ENCODE peak calls at places on chromosomes 1 and 21, in eight cellular contexts. One of them, this sample, is unnamed.

GRCh38 chr1:24641646-24642151 is 1.4 kb upstream of the SRRM1 start:
- DNase-seq in tibial artery: peak
- DNase-seq in mucosa of descending colon: peak
- DNase-seq in activated CD8-positive, alpha-beta T cell treated with anti-CD3 and anti-CD28 coated beads for 36 hours: peak
- DNase-seq in fibroblast of lung: peak
- DNase-seq in uterus: peak
- DNase-seq in astrocyte of the spinal cord: peak
- DNase-seq in nephron progenitor cell: peak
- DNase-seq in this sample: peak

GRCh38 chr1:192545781-192546521 is 29.6 kb upstream of the RGS1 start:
- DNase-seq in tibial artery: no peak
- DNase-seq in mucosa of descending colon: no peak
- DNase-seq in fibroblast of lung: no peak
- DNase-seq in uterus: no peak
- DNase-seq in astrocyte of the spinal cord: no peak
- DNase-seq in nephron progenitor cell: no peak
- DNase-seq in activated CD8-positive, alpha-beta T cell treated with anti-CD3 and anti-CD28 coated beads for 36 hours: no peak
- DNase-seq in this sample: no peak

GRCh38 chr1:161440312-161440894 is 64.9 kb upstream of the FCGR2A start:
- DNase-seq in mucosa of descending colon: peak
- DNase-seq in activated CD8-positive, alpha-beta T cell treated with anti-CD3 and anti-CD28 coated beads for 36 hours: peak
- DNase-seq in nephron progenitor cell: peak
- DNase-seq in uterus: peak
- DNase-seq in tibial artery: no peak
- DNase-seq in astrocyte of the spinal cord: peak
- DNase-seq in fibroblast of lung: peak
- DNase-seq in this sample: peak

GRCh38 chr1:156592910-156593732 is 1.5 kb downstream of the NAXE start:
- DNase-seq in astrocyte of the spinal cord: no peak
- DNase-seq in mucosa of descending colon: peak
- DNase-seq in tibial artery: no peak
- DNase-seq in fibroblast of lung: peak
- DNase-seq in uterus: no peak
- DNase-seq in nephron progenitor cell: no peak
- DNase-seq in activated CD8-positive, alpha-beta T cell treated with anti-CD3 and anti-CD28 coated beads for 36 hours: peak
- DNase-seq in this sample: no peak

GRCh38 chr1:72366473-72366872 is 84.1 kb upstream of the NEGR1 start:
- DNase-seq in astrocyte of the spinal cord: peak
- DNase-seq in fibroblast of lung: peak
- DNase-seq in activated CD8-positive, alpha-beta T cell treated with anti-CD3 and anti-CD28 coated beads for 36 hours: no peak
- DNase-seq in uterus: no peak
- DNase-seq in mucosa of descending colon: no peak
- DNase-seq in tibial artery: no peak
- DNase-seq in nephron progenitor cell: no peak
- DNase-seq in this sample: peak

GRCh38 chr21:44521928-44522752 is 17.9 kb downstream of the KRTAP10-1 start:
- DNase-seq in astrocyte of the spinal cord: no peak
- DNase-seq in tibial artery: peak
- DNase-seq in activated CD8-positive, alpha-beta T cell treated with anti-CD3 and anti-CD28 coated beads for 36 hours: no peak
- DNase-seq in fibroblast of lung: no peak
- DNase-seq in nephron progenitor cell: no peak
- DNase-seq in uterus: peak
- DNase-seq in mucosa of descending colon: peak
- DNase-seq in this sample: no peak

GRCh38 chr1:53547321-53547720 is 88.1 kb downstream of the DMRTB1 start:
- DNase-seq in astrocyte of the spinal cord: no peak
- DNase-seq in tibial artery: peak
- DNase-seq in uterus: no peak
- DNase-seq in activated CD8-positive, alpha-beta T cell treated with anti-CD3 and anti-CD28 coated beads for 36 hours: no peak
- DNase-seq in nephron progenitor cell: peak
- DNase-seq in mucosa of descending colon: peak
- DNase-seq in fibroblast of lung: no peak
- DNase-seq in this sample: peak

GRCh38 chr1:8698937-8699447 is 118.4 kb downstream of the RERE start:
- DNase-seq in nephron progenitor cell: no peak
- DNase-seq in activated CD8-positive, alpha-beta T cell treated with anti-CD3 and anti-CD28 coated beads for 36 hours: no peak
- DNase-seq in tibial artery: no peak
- DNase-seq in fibroblast of lung: no peak
- DNase-seq in astrocyte of the spinal cord: no peak
- DNase-seq in uterus: no peak
- DNase-seq in mucosa of descending colon: no peak
- DNase-seq in this sample: no peak

GRCh38 chr21:25506887-25507286 is 100.4 kb downstream of the MRPL39 start:
- DNase-seq in astrocyte of the spinal cord: peak
- DNase-seq in tibial artery: no peak
- DNase-seq in mucosa of descending colon: no peak
- DNase-seq in fibroblast of lung: peak
- DNase-seq in nephron progenitor cell: no peak
- DNase-seq in uterus: no peak
- DNase-seq in activated CD8-positive, alpha-beta T cell treated with anti-CD3 and anti-CD28 coated beads for 36 hours: no peak
- DNase-seq in this sample: no peak

GRCh38 chr1:119632836-119633235 is 15.2 kb downstream of the ZNF697 start:
- DNase-seq in fibroblast of lung: no peak
- DNase-seq in uterus: no peak
- DNase-seq in tibial artery: no peak
- DNase-seq in astrocyte of the spinal cord: no peak
- DNase-seq in mucosa of descending colon: no peak
- DNase-seq in nephron progenitor cell: no peak
- DNase-seq in activated CD8-positive, alpha-beta T cell treated with anti-CD3 and anti-CD28 coated beads for 36 hours: no peak
- DNase-seq in this sample: no peak

GRCh38 chr1:93625582-93626327 is 55.9 kb downstream of the BCAR3 start:
- DNase-seq in mucosa of descending colon: no peak
- DNase-seq in nephron progenitor cell: no peak
- DNase-seq in activated CD8-positive, alpha-beta T cell treated with anti-CD3 and anti-CD28 coated beads for 36 hours: no peak
- DNase-seq in uterus: no peak
- DNase-seq in fibroblast of lung: peak
- DNase-seq in tibial artery: no peak
- DNase-seq in astrocyte of the spinal cord: peak
- DNase-seq in this sample: no peak

GRCh38 chr1:18104546-18105100 is 3.0 kb upstream of the IGSF21 start:
- DNase-seq in fibroblast of lung: no peak
- DNase-seq in astrocyte of the spinal cord: no peak
- DNase-seq in activated CD8-positive, alpha-beta T cell treated with anti-CD3 and anti-CD28 coated beads for 36 hours: no peak
- DNase-seq in uterus: no peak
- DNase-seq in nephron progenitor cell: peak
- DNase-seq in tibial artery: no peak
- DNase-seq in mucosa of descending colon: no peak
- DNase-seq in this sample: no peak

GRCh38 chr1:156815307-156815826 is 1.3 kb downstream of the SH2D2A start:
- DNase-seq in tibial artery: peak
- DNase-seq in nephron progenitor cell: no peak
- DNase-seq in mucosa of descending colon: no peak
- DNase-seq in activated CD8-positive, alpha-beta T cell treated with anti-CD3 and anti-CD28 coated beads for 36 hours: no peak
- DNase-seq in astrocyte of the spinal cord: peak
- DNase-seq in fibroblast of lung: peak
- DNase-seq in uterus: peak
- DNase-seq in this sample: no peak

GRCh38 chr1:43507296-43508295 is 23.1 kb upstream of the PTPRF start:
- DNase-seq in nephron progenitor cell: no peak
- DNase-seq in mucosa of descending colon: no peak
- DNase-seq in activated CD8-positive, alpha-beta T cell treated with anti-CD3 and anti-CD28 coated beads for 36 hours: no peak
- DNase-seq in uterus: no peak
- DNase-seq in fibroblast of lung: no peak
- DNase-seq in tibial artery: no peak
- DNase-seq in astrocyte of the spinal cord: no peak
- DNase-seq in this sample: no peak

GRCh38 chr1:115182012-115182715 is 92.9 kb upstream of the TSPAN2 start:
- DNase-seq in activated CD8-positive, alpha-beta T cell treated with anti-CD3 and anti-CD28 coated beads for 36 hours: no peak
- DNase-seq in mucosa of descending colon: no peak
- DNase-seq in tibial artery: no peak
- DNase-seq in fibroblast of lung: peak
- DNase-seq in nephron progenitor cell: no peak
- DNase-seq in astrocyte of the spinal cord: no peak
- DNase-seq in uterus: no peak
- DNase-seq in this sample: no peak

GRCh38 chr1:187838335-187839293 is 1009.9 kb downstream of the PLA2G4A start:
- DNase-seq in mucosa of descending colon: no peak
- DNase-seq in uterus: no peak
- DNase-seq in activated CD8-positive, alpha-beta T cell treated with anti-CD3 and anti-CD28 coated beads for 36 hours: no peak
- DNase-seq in fibroblast of lung: no peak
- DNase-seq in astrocyte of the spinal cord: no peak
- DNase-seq in tibial artery: no peak
- DNase-seq in nephron progenitor cell: no peak
- DNase-seq in this sample: no peak

GRCh38 chr1:111789077-111789476 is 33.4 kb downstream of the DDX20 start:
- DNase-seq in activated CD8-positive, alpha-beta T cell treated with anti-CD3 and anti-CD28 coated beads for 36 hours: no peak
- DNase-seq in astrocyte of the spinal cord: no peak
- DNase-seq in uterus: no peak
- DNase-seq in fibroblast of lung: no peak
- DNase-seq in mucosa of descending colon: no peak
- DNase-seq in tibial artery: no peak
- DNase-seq in nephron progenitor cell: no peak
- DNase-seq in this sample: no peak

GRCh38 chr1:223421025-223421424 is 27.8 kb downstream of the CCDC185 start:
- DNase-seq in uterus: no peak
- DNase-seq in mucosa of descending colon: no peak
- DNase-seq in activated CD8-positive, alpha-beta T cell treated with anti-CD3 and anti-CD28 coated beads for 36 hours: no peak
- DNase-seq in nephron progenitor cell: no peak
- DNase-seq in fibroblast of lung: no peak
- DNase-seq in tibial artery: no peak
- DNase-seq in astrocyte of the spinal cord: no peak
- DNase-seq in this sample: peak

GRCh38 chr1:223417903-223418663 is 24.9 kb downstream of the CCDC185 start:
- DNase-seq in uterus: no peak
- DNase-seq in mucosa of descending colon: no peak
- DNase-seq in astrocyte of the spinal cord: no peak
- DNase-seq in tibial artery: no peak
- DNase-seq in fibroblast of lung: no peak
- DNase-seq in activated CD8-positive, alpha-beta T cell treated with anti-CD3 and anti-CD28 coated beads for 36 hours: no peak
- DNase-seq in nephron progenitor cell: no peak
- DNase-seq in this sample: no peak

GRCh38 chr1:223419115-223419514 is 25.9 kb downstream of the CCDC185 start:
- DNase-seq in nephron progenitor cell: no peak
- DNase-seq in uterus: no peak
- DNase-seq in mucosa of descending colon: no peak
- DNase-seq in astrocyte of the spinal cord: no peak
- DNase-seq in fibroblast of lung: no peak
- DNase-seq in activated CD8-positive, alpha-beta T cell treated with anti-CD3 and anti-CD28 coated beads for 36 hours: no peak
- DNase-seq in tibial artery: no peak
- DNase-seq in this sample: no peak

GRCh38 chr1:223421676-223422075 is 28.5 kb downstream of the CCDC185 start:
- DNase-seq in tibial artery: no peak
- DNase-seq in mucosa of descending colon: no peak
- DNase-seq in fibroblast of lung: no peak
- DNase-seq in nephron progenitor cell: no peak
- DNase-seq in activated CD8-positive, alpha-beta T cell treated with anti-CD3 and anti-CD28 coated beads for 36 hours: no peak
- DNase-seq in astrocyte of the spinal cord: no peak
- DNase-seq in uterus: no peak
- DNase-seq in this sample: no peak

GRCh38 chr1:223419561-223419960 is 26.3 kb downstream of the CCDC185 start:
- DNase-seq in tibial artery: no peak
- DNase-seq in activated CD8-positive, alpha-beta T cell treated with anti-CD3 and anti-CD28 coated beads for 36 hours: no peak
- DNase-seq in uterus: no peak
- DNase-seq in mucosa of descending colon: no peak
- DNase-seq in nephron progenitor cell: no peak
- DNase-seq in fibroblast of lung: no peak
- DNase-seq in astrocyte of the spinal cord: no peak
- DNase-seq in this sample: no peak
- TF ChIP-seq CTCF in tibial artery: no peak
- TF ChIP-seq CTCF in activated CD8-positive, alpha-beta T cell treated with anti-CD3 and anti-CD28 coated beads for 36 hours: no peak
- TF ChIP-seq CTCF in uterus: no peak
- TF ChIP-seq CTCF in mucosa of descending colon: no peak
- TF ChIP-seq CTCF in nephron progenitor cell: no peak
- TF ChIP-seq CTCF in fibroblast of lung: no peak
- TF ChIP-seq CTCF in astrocyte of the spinal cord: no peak
- TF ChIP-seq CTCF in this sample: no peak

DNA sequence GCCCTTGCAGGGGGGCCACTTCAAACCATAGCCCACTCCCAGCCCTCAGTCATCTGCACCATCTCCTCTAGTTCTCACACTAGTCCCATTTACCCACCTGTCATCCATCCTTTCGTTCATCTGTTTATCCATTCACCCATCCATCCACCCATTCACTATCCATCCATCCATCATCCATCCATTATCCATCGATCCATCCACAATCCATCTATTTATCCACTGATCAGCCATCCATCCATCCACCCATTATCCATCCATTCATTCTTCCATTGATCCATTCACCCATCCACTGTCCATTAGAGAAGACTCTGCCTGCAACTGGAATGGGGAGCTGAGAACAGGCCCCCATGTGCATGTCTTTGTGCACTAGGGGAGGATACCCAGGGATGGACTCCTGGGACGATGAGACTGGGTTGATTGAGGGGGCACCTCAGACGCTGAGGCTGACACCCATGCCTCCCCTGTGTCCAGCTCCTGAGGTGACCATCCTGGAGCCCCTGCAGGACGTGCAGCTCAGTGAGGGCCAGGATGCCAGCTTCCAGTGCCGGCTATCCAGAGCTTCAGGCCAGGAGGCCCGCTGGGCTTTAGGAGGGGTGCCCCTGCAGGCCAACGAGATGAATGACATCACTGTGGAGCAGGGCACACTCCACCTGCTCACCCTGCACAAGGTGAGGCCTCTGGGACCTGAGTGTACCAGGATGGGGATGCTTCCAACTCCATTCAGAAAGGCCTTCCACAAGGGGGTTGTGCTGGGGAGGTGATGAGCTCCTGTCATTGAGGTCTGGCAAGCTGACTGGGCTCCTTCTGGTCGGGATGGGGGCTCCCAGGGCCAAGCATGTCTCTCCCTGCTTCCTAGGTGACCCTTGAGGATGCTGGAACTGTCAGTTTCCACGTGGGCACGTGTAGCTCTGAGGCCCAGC is 97.7 kb downstream of the TRIM11 start:
- DNase-seq in tibial artery: no peak
- DNase-seq in astrocyte of the spinal cord: no peak
- DNase-seq in nephron progenitor cell: no peak
- DNase-seq in mucosa of descending colon: no peak
- DNase-seq in fibroblast of lung: no peak
- DNase-seq in activated CD8-positive, alpha-beta T cell treated with anti-CD3 and anti-CD28 coated beads for 36 hours: no peak
- DNase-seq in uterus: no peak
- DNase-seq in this sample: no peak
- TF ChIP-seq CTCF in tibial artery: no peak
- TF ChIP-seq CTCF in astrocyte of the spinal cord: no peak
- TF ChIP-seq CTCF in nephron progenitor cell: no peak
- TF ChIP-seq CTCF in mucosa of descending colon: no peak
- TF ChIP-seq CTCF in fibroblast of lung: no peak
- TF ChIP-seq CTCF in activated CD8-positive, alpha-beta T cell treated with anti-CD3 and anti-CD28 coated beads for 36 hours: peak
- TF ChIP-seq CTCF in uterus: no peak
- TF ChIP-seq CTCF in this sample: no peak

DNA sequence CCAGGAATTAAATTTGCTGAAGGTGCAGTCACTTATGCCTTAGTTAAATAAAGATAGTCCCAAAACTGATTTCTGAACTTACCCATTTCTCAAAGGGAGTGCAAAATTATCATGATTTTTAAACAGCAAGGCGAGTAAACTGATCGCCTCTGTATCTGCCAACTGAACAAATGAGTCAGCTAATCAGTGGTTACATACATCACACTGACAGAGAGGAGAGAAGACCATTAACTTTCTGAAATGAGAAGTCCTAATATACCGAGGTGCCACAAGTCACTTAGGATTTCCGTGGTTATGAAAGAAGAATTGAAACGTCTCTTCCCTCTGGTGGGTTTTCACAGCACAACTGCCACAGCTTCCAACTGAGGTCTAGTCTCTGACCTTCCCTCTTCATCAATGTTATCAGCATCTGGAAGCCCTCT is 400.7 kb downstream of the SMYD3 start:
- DNase-seq in tibial artery: no peak
- DNase-seq in nephron progenitor cell: no peak
- DNase-seq in uterus: no peak
- DNase-seq in astrocyte of the spinal cord: peak
- DNase-seq in fibroblast of lung: peak
- DNase-seq in mucosa of descending colon: no peak
- DNase-seq in activated CD8-positive, alpha-beta T cell treated with anti-CD3 and anti-CD28 coated beads for 36 hours: no peak
- DNase-seq in this sample: no peak
- TF ChIP-seq CTCF in tibial artery: no peak
- TF ChIP-seq CTCF in nephron progenitor cell: no peak
- TF ChIP-seq CTCF in uterus: no peak
- TF ChIP-seq CTCF in astrocyte of the spinal cord: no peak
- TF ChIP-seq CTCF in fibroblast of lung: no peak
- TF ChIP-seq CTCF in mucosa of descending colon: no peak
- TF ChIP-seq CTCF in activated CD8-positive, alpha-beta T cell treated with anti-CD3 and anti-CD28 coated beads for 36 hours: no peak
- TF ChIP-seq CTCF in this sample: no peak

GRCh38 chr1:197619008-197619640 is 156.2 kb downstream of the DENND1B start:
- DNase-seq in fibroblast of lung: peak
- DNase-seq in nephron progenitor cell: no peak
- DNase-seq in uterus: no peak
- DNase-seq in mucosa of descending colon: no peak
- DNase-seq in astrocyte of the spinal cord: peak
- DNase-seq in activated CD8-positive, alpha-beta T cell treated with anti-CD3 and anti-CD28 coated beads for 36 hours: no peak
- DNase-seq in tibial artery: no peak
- DNase-seq in this sample: no peak
- TF ChIP-seq CTCF in fibroblast of lung: peak
- TF ChIP-seq CTCF in nephron progenitor cell: no peak
- TF ChIP-seq CTCF in uterus: peak
- TF ChIP-seq CTCF in mucosa of descending colon: no peak
- TF ChIP-seq CTCF in astrocyte of the spinal cord: peak
- TF ChIP-seq CTCF in activated CD8-positive, alpha-beta T cell treated with anti-CD3 and anti-CD28 coated beads for 36 hours: peak
- TF ChIP-seq CTCF in tibial artery: peak
- TF ChIP-seq CTCF in this sample: peak